ENCODE peak calls at places on chromosomes 13 and 19, in eight cellular contexts. T is psoas muscle; R is adrenal gland; W is tibial artery; O is PC-3; J is CD8-positive, alpha-beta memory T cell; Y is thoracic aorta; Z is ovary. P is an unnamed sample. For H3K4me1, the result is how much of the 10 kb centered on the place peaks cover.

GRCh38 chr13:78655906-78656305 is 3.0 kb downstream of the OBI1 start:
- DNase-seq in T (no peak), R (no peak), W (no peak), O (no peak), J (no peak), Y (no peak), Z (no peak), P (no peak)

GRCh38 chr13:24146961-24147569 is 13.5 kb upstream of the SPATA13 start:
- DNase-seq in T (no peak), R (no peak), W (no peak), O (no peak), J (no peak), Y (no peak), Z (no peak), P (no peak)

GRCh38 chr13:56299650-56300049 is 841.1 kb upstream of the PRR20A start:
- DNase-seq in T (no peak), R (no peak), W (no peak), O (no peak), J (no peak), Y (no peak), Z (no peak), P (no peak)

GRCh38 chr13:86870388-86870966 is 800.7 kb upstream of the SLITRK5 start:
- DNase-seq in T (no peak), R (no peak), W (no peak), O (peak), J (no peak), Y (no peak), Z (no peak), P (no peak)

GRCh38 chr19:47158879-47159509 is 28.4 kb downstream of the SAE1 start:
- DNase-seq in T (no peak), R (no peak), W (no peak), O (no peak), J (peak), Y (no peak), Z (no peak), P (no peak)

GRCh38 chr13:110319774-110320509 is 12.9 kb downstream of the COL4A2 start:
- DNase-seq in T (no peak), R (no peak), W (peak), O (peak), J (no peak), Y (no peak), Z (no peak), P (no peak)

GRCh38 chr13:40247845-40248244 is 418.6 kb downstream of the FOXO1 start:
- DNase-seq in T (no peak), R (no peak), W (no peak), O (peak), J (no peak), Y (no peak), Z (no peak), P (no peak)

GRCh38 chr13:26060366-26060765 is 8.6 kb upstream of the SHISA2 start:
- DNase-seq in T (no peak), R (no peak), W (no peak), O (no peak), J (no peak), Y (no peak), Z (no peak), P (no peak)

GRCh38 chr13:50592412-50593145 is 250.9 kb downstream of the DLEU7 start:
- DNase-seq in T (no peak), R (no peak), W (no peak), O (peak), J (no peak), Y (no peak), Z (no peak), P (no peak)

GRCh38 chr13:113555141-113555540 is 29.4 kb upstream of the TFDP1 start:
- DNase-seq in T (peak), R (peak), W (no peak), O (no peak), J (no peak), Y (no peak), Z (no peak), P (no peak)

GRCh38 chr19:47239610-47240296 is 8.8 kb upstream of the BBC3 start:
- DNase-seq in T (peak), R (peak), W (peak), O (no peak), J (peak), Y (no peak), Z (no peak), P (peak)

GRCh38 chr19:54172764-54173699 is at the start of gene TMC4:
- DNase-seq in T (no peak), R (no peak), W (no peak), O (peak), J (no peak), Y (no peak), Z (no peak), P (peak)

GRCh38 chr19:38559428-38560401 is 58.0 kb downstream of the MAP4K1 start:
- DNase-seq in T (peak), R (no peak), W (no peak), O (no peak), J (peak), Y (no peak), Z (no peak), P (no peak)

GRCh38 chr19:3250675-3251074 is 26.2 kb downstream of the CELF5 start:
- DNase-seq in T (no peak), R (peak), W (no peak), O (peak), J (no peak), Y (no peak), Z (no peak), P (peak)

GRCh38 chr19:13689050-13689449 is 75.3 kb upstream of the MRI1 start:
- DNase-seq in T (no peak), R (no peak), W (no peak), O (peak), J (no peak), Y (no peak), Z (no peak), P (no peak)

GRCh38 chr13:66313408-66313807 is 916.7 kb downstream of the PCDH9 start:
- DNase-seq in T (no peak), R (no peak), W (no peak), O (peak), J (no peak), Y (no peak), Z (no peak), P (no peak)

GRCh38 chr13:46170687-46171086 is 11.3 kb downstream of the LCP1 start:
- DNase-seq in T (no peak), R (no peak), W (no peak), O (no peak), J (peak), Y (no peak), Z (no peak), P (no peak)

GRCh38 chr13:112097770-112098169 is 30.8 kb downstream of the SOX1 start:
- DNase-seq in T (no peak), R (no peak), W (peak), O (no peak), J (no peak), Y (no peak), Z (no peak), P (no peak)

GRCh38 chr19:52229524-52229923 is 39.7 kb downstream of the PPP2R1A start:
- DNase-seq in T (no peak), R (no peak), W (no peak), O (no peak), J (no peak), Y (no peak), Z (no peak), P (no peak)

GRCh38 chr19:43699506-43700367 is 16.1 kb upstream of the IRGC start:
- DNase-seq in T (peak), R (no peak), W (no peak), O (no peak), J (no peak), Y (no peak), Z (peak), P (peak)

GRCh38 chr19:50178320-50178719 is 15.2 kb upstream of the IZUMO2 start:
- DNase-seq in T (no peak), R (no peak), W (no peak), O (peak), J (no peak), Y (no peak), Z (no peak), P (no peak)

GRCh38 chr19:58218899-58219298 is 9.8 kb upstream of the ZNF544 start:
- DNase-seq in T (no peak), R (no peak), W (no peak), O (peak), J (peak), Y (no peak), Z (no peak), P (no peak)

GRCh38 chr19:35318679-35319448 is 10.1 kb upstream of the CD22 start:
- DNase-seq in T (peak), R (peak), W (peak), O (peak), J (no peak), Y (peak), Z (peak), P (peak)

GRCh38 chr19:50822661-50823208 is 852 bp downstream of the KLK1 start:
- DNase-seq in T (no peak), R (no peak), W (no peak), O (no peak), J (no peak), Y (no peak), Z (no peak), P (no peak)

GRCh38 chr19:7550987-7551761 is 15.7 kb downstream of the PNPLA6 start:
- DNase-seq in T (peak), R (peak), W (peak), O (peak), J (no peak), Y (no peak), Z (peak), P (peak)

GRCh38 chr13:53405616-53406015 is 377.0 kb downstream of the OLFM4 start:
- DNase-seq in T (no peak), R (no peak), W (no peak), O (no peak), J (no peak), Y (no peak), Z (no peak), P (no peak)

GRCh38 chr19:15305582-15306334 is 26.6 kb downstream of the BRD4 start:
- DNase-seq in T (no peak), R (no peak), W (no peak), O (no peak), J (no peak), Y (no peak), Z (no peak), P (no peak)

GRCh38 chr13:75219479-75220237 is 262.3 kb downstream of the TBC1D4 start:
- DNase-seq in T (peak), R (peak), W (peak), O (peak), J (peak), Y (peak), Z (peak), P (peak)

GRCh38 chr19:6590458-6591319 is at the start of gene CD70:
- DNase-seq in T (no peak), R (no peak), W (no peak), O (no peak), J (peak), Y (no peak), Z (no peak), P (no peak)

GRCh38 chr13:114263590-114263989 is 17.8 kb upstream of the UPF3A start:
- DNase-seq in T (no peak), R (no peak), W (no peak), O (no peak), J (no peak), Y (no peak), Z (no peak), P (no peak)

GRCh38 chr13:91724591-91724990 is 326.2 kb downstream of the GPC5 start:
- DNase-seq in T (no peak), R (peak), W (no peak), O (no peak), J (no peak), Y (no peak), Z (peak), P (no peak)

GRCh38 chr13:50236898-50237318 is 221.7 kb downstream of the KCNRG start:
- DNase-seq in T (no peak), R (no peak), W (no peak), O (no peak), J (peak), Y (no peak), Z (no peak), P (no peak)

GRCh38 chr13:114097504-114097892 is 34.9 kb downstream of the RASA3 start:
- DNase-seq in T (no peak), R (peak), W (no peak), O (no peak), J (no peak), Y (no peak), Z (no peak), P (no peak)

GRCh38 chr19:4592445-4592844 is 33.0 kb upstream of the SEMA6B start:
- DNase-seq in T (no peak), R (no peak), W (no peak), O (no peak), J (no peak), Y (no peak), Z (no peak), P (peak)

GRCh38 chr19:30393729-30394480 is 21.7 kb downstream of the ZNF536 start:
- DNase-seq in T (no peak), R (no peak), W (no peak), O (no peak), J (no peak), Y (no peak), Z (no peak), P (no peak)
- H3K4me1 ChIP-seq in T (under half), R (under half), W (under half), O (under half), J (under half), Y (under half), Z (under half), P (under half)

DNA sequence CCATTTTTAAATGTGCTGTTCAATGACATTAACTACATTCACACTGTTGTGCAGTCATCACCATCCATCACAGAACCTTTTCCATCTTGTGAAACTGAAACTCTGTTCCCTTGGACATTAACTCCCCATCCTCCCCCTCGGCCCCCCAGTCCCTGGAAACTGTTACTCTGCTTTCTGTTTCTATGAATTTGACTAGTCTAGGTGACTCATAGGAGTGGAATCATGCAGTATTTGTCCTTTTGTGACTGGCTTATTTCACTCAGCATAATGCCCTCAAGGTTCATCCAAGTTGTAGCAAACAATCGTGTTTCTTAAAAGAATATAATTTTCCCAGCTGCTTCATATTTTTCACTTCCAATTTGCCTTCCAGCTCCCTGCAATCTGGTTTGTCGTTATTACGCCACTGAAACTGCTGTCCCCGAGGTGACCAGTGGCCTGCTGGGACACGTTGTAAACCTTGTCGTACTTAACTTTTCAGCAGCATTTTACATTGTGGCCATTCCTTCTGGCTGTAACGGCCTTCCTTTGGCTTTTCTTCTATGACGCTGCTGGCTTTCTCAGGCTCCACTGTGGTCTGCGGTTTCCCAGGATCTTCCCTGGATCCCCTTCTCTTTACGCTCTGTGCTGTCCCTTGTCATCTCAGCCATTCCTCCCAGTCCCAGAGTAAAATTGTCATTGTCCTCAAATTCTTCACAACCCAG is 74.0 kb downstream of the DHRS12 start:
- DNase-seq in T (peak), R (peak), W (peak), O (peak), J (no peak), Y (peak), Z (peak), P (peak)
- H3K4me3 ChIP-seq in T (no peak), R (no peak), W (peak), O (no peak), J (no peak), Y (peak), Z (no peak), P (no peak)

DNA sequence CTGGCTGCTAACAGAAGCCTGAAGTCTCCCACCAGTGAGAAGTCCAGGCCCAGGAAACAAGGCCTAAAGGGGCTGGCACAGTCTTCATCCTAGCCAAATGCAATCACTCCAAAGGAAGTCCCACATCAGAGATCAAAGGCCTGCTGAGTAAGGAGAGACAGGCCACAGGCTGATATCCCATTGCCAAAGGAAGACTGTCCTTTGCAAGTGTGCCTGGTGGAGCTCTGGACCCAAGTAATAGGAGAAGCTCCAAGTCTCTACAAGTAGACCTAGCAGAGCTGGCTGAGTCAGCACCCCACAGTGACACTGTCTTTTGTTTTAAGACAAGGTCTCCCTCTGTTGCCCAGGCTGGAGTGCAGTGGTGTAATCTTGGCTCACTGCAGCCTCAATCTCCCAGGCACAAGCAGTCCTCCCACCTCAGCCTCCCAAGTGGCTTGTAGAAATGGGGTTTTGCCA is 4.5 kb downstream of the DBP start:
- DNase-seq in T (no peak), R (peak), W (no peak), O (no peak), J (no peak), Y (no peak), Z (no peak), P (no peak)
- H3K27ac ChIP-seq in T (peak), R (peak), W (no peak), O (no peak), J (peak), Y (peak), Z (peak), P (no peak)

GRCh38 chr19:19463348-19464117 is 51.8 kb downstream of the TSSK6 start:
- DNase-seq in T (peak), R (peak), W (no peak), O (no peak), J (no peak), Y (no peak), Z (peak), P (peak)
- H3K4me1 ChIP-seq in T (half or more), R (half or more), W (under half), O (under half), J (half or more), Y (half or more), Z (under half), P (under half)

GRCh38 chr19:36638862-36639510 is 27.7 kb downstream of the ZNF461 start:
- DNase-seq in T (no peak), R (no peak), W (no peak), O (no peak), J (no peak), Y (no peak), Z (no peak), P (no peak)

DNA sequence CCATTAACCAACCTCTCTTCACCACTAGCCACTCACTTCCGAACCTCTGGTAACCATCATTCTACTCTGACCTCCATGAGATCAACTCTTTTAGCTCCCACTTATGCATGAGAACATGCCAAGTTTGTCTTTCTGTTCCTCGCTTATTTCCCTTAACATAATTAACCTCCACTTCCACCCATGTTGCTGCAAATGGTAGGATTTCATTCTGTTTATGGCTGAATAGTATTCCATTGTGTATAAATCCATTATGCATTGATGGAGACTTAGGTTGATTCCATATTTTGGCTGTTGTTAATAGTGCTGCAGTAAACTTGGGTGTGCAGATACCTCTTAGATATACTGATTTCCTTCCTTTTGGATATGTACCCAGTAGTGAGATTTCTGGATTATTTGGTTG is 30.2 kb downstream of the ZNF382 start:
- DNase-seq in T (no peak), R (no peak), W (no peak), O (no peak), J (no peak), Y (no peak), Z (no peak), P (no peak)
- H3K4me3 ChIP-seq in T (no peak), R (no peak), W (no peak), O (no peak), J (peak), Y (no peak), Z (no peak), P (no peak)

GRCh38 chr19:1717200-1717969 is 35.9 kb upstream of the ONECUT3 start:
- DNase-seq in T (no peak), R (no peak), W (no peak), O (no peak), J (no peak), Y (no peak), Z (no peak), P (no peak)
- H3K27ac ChIP-seq in T (no peak), R (no peak), W (no peak), O (no peak), J (no peak), Y (no peak), Z (no peak), P (no peak)